ENCODE peak calls at places on chromosomes 1 and 21, in eight cellular contexts. One of them, this sample, is unnamed.

GRCh38 chr1:170290226-170290625 is 144.5 kb downstream of the NTMT2 start:
- DNase-seq in heart right ventricle: no peak
- DNase-seq in colonic mucosa: no peak
- DNase-seq in tibial nerve: no peak
- DNase-seq in transverse colon: no peak
- DNase-seq in small intestine: no peak
- DNase-seq in left ventricle myocardium inferior: no peak
- DNase-seq in CD8-positive, alpha-beta T cell: no peak
- DNase-seq in this sample: no peak

GRCh38 chr21:28943631-28944030 is 49.0 kb downstream of the LTN1 start:
- DNase-seq in heart right ventricle: no peak
- DNase-seq in colonic mucosa: no peak
- DNase-seq in tibial nerve: no peak
- DNase-seq in transverse colon: no peak
- DNase-seq in small intestine: no peak
- DNase-seq in left ventricle myocardium inferior: no peak
- DNase-seq in CD8-positive, alpha-beta T cell: no peak
- DNase-seq in this sample: no peak

GRCh38 chr1:208684192-208684591 is 440.0 kb upstream of the PLXNA2 start:
- DNase-seq in heart right ventricle: no peak
- DNase-seq in colonic mucosa: no peak
- DNase-seq in tibial nerve: no peak
- DNase-seq in transverse colon: no peak
- DNase-seq in small intestine: no peak
- DNase-seq in left ventricle myocardium inferior: no peak
- DNase-seq in CD8-positive, alpha-beta T cell: no peak
- DNase-seq in this sample: no peak

GRCh38 chr1:26349196-26349885 is 4.6 kb downstream of the CRYBG2 start:
- DNase-seq in heart right ventricle: no peak
- DNase-seq in colonic mucosa: no peak
- DNase-seq in tibial nerve: no peak
- DNase-seq in transverse colon: no peak
- DNase-seq in small intestine: no peak
- DNase-seq in left ventricle myocardium inferior: no peak
- DNase-seq in CD8-positive, alpha-beta T cell: no peak
- DNase-seq in this sample: no peak

GRCh38 chr21:29311802-29312201 is 13.1 kb downstream of the BACH1 start:
- DNase-seq in heart right ventricle: no peak
- DNase-seq in colonic mucosa: no peak
- DNase-seq in tibial nerve: no peak
- DNase-seq in transverse colon: no peak
- DNase-seq in small intestine: no peak
- DNase-seq in left ventricle myocardium inferior: no peak
- DNase-seq in CD8-positive, alpha-beta T cell: no peak
- DNase-seq in this sample: no peak

GRCh38 chr1:116112388-116113140 is 1.4 kb downstream of the MAB21L3 start:
- DNase-seq in heart right ventricle: no peak
- DNase-seq in colonic mucosa: no peak
- DNase-seq in tibial nerve: no peak
- DNase-seq in transverse colon: no peak
- DNase-seq in small intestine: no peak
- DNase-seq in left ventricle myocardium inferior: no peak
- DNase-seq in CD8-positive, alpha-beta T cell: no peak
- DNase-seq in this sample: no peak

GRCh38 chr1:198212675-198213074 is 55.9 kb downstream of the NEK7 start:
- DNase-seq in heart right ventricle: no peak
- DNase-seq in colonic mucosa: no peak
- DNase-seq in tibial nerve: no peak
- DNase-seq in transverse colon: no peak
- DNase-seq in small intestine: no peak
- DNase-seq in left ventricle myocardium inferior: no peak
- DNase-seq in CD8-positive, alpha-beta T cell: no peak
- DNase-seq in this sample: no peak

GRCh38 chr1:70264875-70265274 is 43.7 kb downstream of the SRSF11 start:
- DNase-seq in heart right ventricle: peak; percentile 19
- DNase-seq in colonic mucosa: no peak
- DNase-seq in tibial nerve: no peak
- DNase-seq in transverse colon: no peak
- DNase-seq in small intestine: no peak
- DNase-seq in left ventricle myocardium inferior: no peak
- DNase-seq in CD8-positive, alpha-beta T cell: no peak
- DNase-seq in this sample: no peak

GRCh38 chr1:41713557-41714327 is 205.0 kb downstream of the HIVEP3 start:
- DNase-seq in heart right ventricle: no peak
- DNase-seq in colonic mucosa: no peak
- DNase-seq in tibial nerve: no peak
- DNase-seq in transverse colon: no peak
- DNase-seq in small intestine: no peak
- DNase-seq in left ventricle myocardium inferior: no peak
- DNase-seq in CD8-positive, alpha-beta T cell: no peak
- DNase-seq in this sample: no peak

GRCh38 chr1:39407496-39407888 is 83.9 kb upstream of the BMP8A start:
- DNase-seq in heart right ventricle: no peak
- DNase-seq in colonic mucosa: no peak
- DNase-seq in tibial nerve: no peak
- DNase-seq in transverse colon: no peak
- DNase-seq in small intestine: no peak
- DNase-seq in left ventricle myocardium inferior: no peak
- DNase-seq in CD8-positive, alpha-beta T cell: no peak
- DNase-seq in this sample: no peak

GRCh38 chr1:156115514-156116374 is 1.2 kb downstream of the LMNA start:
- DNase-seq in heart right ventricle: peak; percentile 70
- DNase-seq in colonic mucosa: peak; percentile 79
- DNase-seq in tibial nerve: peak; percentile 68
- DNase-seq in transverse colon: peak; percentile 76
- DNase-seq in small intestine: peak; percentile 79
- DNase-seq in left ventricle myocardium inferior: peak; percentile 64
- DNase-seq in CD8-positive, alpha-beta T cell: no peak
- DNase-seq in this sample: peak; percentile 67

GRCh38 chr1:60863131-60863530 is 219.2 kb upstream of the NFIA start:
- DNase-seq in heart right ventricle: no peak
- DNase-seq in colonic mucosa: no peak
- DNase-seq in tibial nerve: no peak
- DNase-seq in transverse colon: no peak
- DNase-seq in small intestine: no peak
- DNase-seq in left ventricle myocardium inferior: no peak
- DNase-seq in CD8-positive, alpha-beta T cell: no peak
- DNase-seq in this sample: no peak

GRCh38 chr1:37034301-37035013 is at the start of gene GRIK3:
- DNase-seq in heart right ventricle: no peak
- DNase-seq in colonic mucosa: no peak
- DNase-seq in tibial nerve: no peak
- DNase-seq in transverse colon: no peak
- DNase-seq in small intestine: no peak
- DNase-seq in left ventricle myocardium inferior: no peak
- DNase-seq in CD8-positive, alpha-beta T cell: no peak
- DNase-seq in this sample: no peak

GRCh38 chr1:34994878-34995277 is 9.7 kb upstream of the TMEM35B start:
- DNase-seq in heart right ventricle: no peak
- DNase-seq in colonic mucosa: no peak
- DNase-seq in tibial nerve: no peak
- DNase-seq in transverse colon: no peak
- DNase-seq in small intestine: no peak
- DNase-seq in left ventricle myocardium inferior: no peak
- DNase-seq in CD8-positive, alpha-beta T cell: no peak
- DNase-seq in this sample: no peak

GRCh38 chr1:96238426-96238825 is 483.2 kb upstream of the PTBP2 start:
- DNase-seq in heart right ventricle: no peak
- DNase-seq in colonic mucosa: no peak
- DNase-seq in tibial nerve: no peak
- DNase-seq in transverse colon: no peak
- DNase-seq in small intestine: no peak
- DNase-seq in left ventricle myocardium inferior: no peak
- DNase-seq in CD8-positive, alpha-beta T cell: no peak
- DNase-seq in this sample: no peak

GRCh38 chr21:45839274-45839673 is 142.3 kb upstream of the COL6A1 start:
- DNase-seq in heart right ventricle: no peak
- DNase-seq in colonic mucosa: no peak
- DNase-seq in tibial nerve: no peak
- DNase-seq in transverse colon: no peak
- DNase-seq in small intestine: no peak
- DNase-seq in left ventricle myocardium inferior: no peak
- DNase-seq in CD8-positive, alpha-beta T cell: no peak
- DNase-seq in this sample: no peak

GRCh38 chr21:45836694-45837670 is 144.6 kb upstream of the COL6A1 start:
- DNase-seq in heart right ventricle: no peak
- DNase-seq in colonic mucosa: no peak
- DNase-seq in tibial nerve: no peak
- DNase-seq in transverse colon: no peak
- DNase-seq in small intestine: no peak
- DNase-seq in left ventricle myocardium inferior: no peak
- DNase-seq in CD8-positive, alpha-beta T cell: no peak
- DNase-seq in this sample: no peak

GRCh38 chr21:45837936-45838335 is 143.6 kb upstream of the COL6A1 start:
- DNase-seq in heart right ventricle: no peak
- DNase-seq in colonic mucosa: no peak
- DNase-seq in tibial nerve: no peak
- DNase-seq in transverse colon: no peak
- DNase-seq in small intestine: no peak
- DNase-seq in left ventricle myocardium inferior: no peak
- DNase-seq in CD8-positive, alpha-beta T cell: no peak
- DNase-seq in this sample: no peak

GRCh38 chr21:45836268-45836655 is 145.3 kb upstream of the COL6A1 start:
- DNase-seq in heart right ventricle: no peak
- DNase-seq in colonic mucosa: no peak
- DNase-seq in tibial nerve: no peak
- DNase-seq in transverse colon: no peak
- DNase-seq in small intestine: no peak
- DNase-seq in left ventricle myocardium inferior: no peak
- DNase-seq in CD8-positive, alpha-beta T cell: no peak
- DNase-seq in this sample: no peak

DNA sequence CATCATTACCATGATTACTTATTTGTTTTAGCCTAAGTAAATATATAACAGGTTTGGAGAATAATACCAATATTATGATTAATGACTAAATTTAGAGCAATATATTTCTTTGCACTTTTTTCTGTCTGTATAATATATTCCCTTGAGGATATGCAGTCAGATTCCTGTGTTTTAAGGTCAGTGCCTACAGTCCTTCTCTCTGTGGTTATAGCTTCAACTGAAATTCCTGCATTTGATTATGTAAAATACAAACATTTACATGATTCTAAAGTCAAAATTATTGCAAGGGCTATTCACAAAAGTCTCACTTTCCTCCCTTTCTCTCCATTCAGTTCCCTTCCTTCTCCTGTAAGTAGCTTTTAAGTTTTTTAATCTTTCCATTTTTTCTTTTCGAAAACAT is 142.9 kb upstream of the COL6A1 start:
- DNase-seq in heart right ventricle: no peak
- DNase-seq in colonic mucosa: no peak
- DNase-seq in tibial nerve: no peak
- DNase-seq in transverse colon: no peak
- DNase-seq in small intestine: no peak
- DNase-seq in left ventricle myocardium inferior: no peak
- DNase-seq in CD8-positive, alpha-beta T cell: no peak
- DNase-seq in this sample: no peak
- H3K27me3 ChIP-seq in heart right ventricle: no peaks in the 10 kb centered on the region
- H3K27me3 ChIP-seq in colonic mucosa: no peaks in the 10 kb centered on the region
- H3K27me3 ChIP-seq in tibial nerve: no peaks in the 10 kb centered on the region
- H3K27me3 ChIP-seq in transverse colon: no peaks in the 10 kb centered on the region
- H3K27me3 ChIP-seq in small intestine: no peaks in the 10 kb centered on the region
- H3K27me3 ChIP-seq in left ventricle myocardium inferior: no peaks in the 10 kb centered on the region
- H3K27me3 ChIP-seq in CD8-positive, alpha-beta T cell: no peaks in the 10 kb centered on the region
- H3K27me3 ChIP-seq in this sample: no peaks in the 10 kb centered on the region

DNA sequence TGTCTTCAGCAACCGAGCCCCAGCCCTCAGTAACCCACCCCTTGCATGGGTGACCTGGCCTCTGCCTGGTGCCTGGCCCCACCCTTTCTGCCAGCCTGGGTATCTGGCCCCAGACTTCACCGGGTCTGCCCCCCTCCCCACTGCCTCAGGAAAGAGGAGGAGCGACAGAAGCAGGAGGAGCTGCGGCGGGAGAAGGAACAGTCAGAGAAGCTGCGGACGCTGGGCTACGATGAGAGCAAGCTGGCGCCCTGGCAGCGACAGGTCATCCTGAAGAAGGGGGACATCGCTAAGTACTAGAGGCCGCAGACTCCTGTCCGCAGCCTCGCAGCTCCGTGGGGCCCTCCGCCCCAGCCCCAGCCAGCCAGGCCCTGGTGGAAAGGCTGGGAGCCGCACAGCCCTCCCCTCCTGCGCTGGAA is 6.1 kb downstream of the TNFRSF25 start:
- DNase-seq in heart right ventricle: no peak
- DNase-seq in colonic mucosa: peak; percentile 18
- DNase-seq in tibial nerve: no peak
- DNase-seq in transverse colon: no peak
- DNase-seq in small intestine: no peak
- DNase-seq in left ventricle myocardium inferior: no peak
- DNase-seq in CD8-positive, alpha-beta T cell: peak; percentile 76
- DNase-seq in this sample: no peak
- H3K4me3 ChIP-seq in heart right ventricle: peak overlapping the region; percentile 12
- H3K4me3 ChIP-seq in colonic mucosa: peak overlapping the region; percentile 14
- H3K4me3 ChIP-seq in tibial nerve: peak overlapping the region; percentile 40
- H3K4me3 ChIP-seq in transverse colon: no peak overlapping the region
- H3K4me3 ChIP-seq in small intestine: no peak overlapping the region
- H3K4me3 ChIP-seq in left ventricle myocardium inferior: peak overlapping the region; percentile 54
- H3K4me3 ChIP-seq in CD8-positive, alpha-beta T cell: peak overlapping the region; percentile 60
- H3K4me3 ChIP-seq in this sample: no peak overlapping the region

GRCh38 chr1:3049164-3049563 is 19.8 kb upstream of the PRDM16 start:
- DNase-seq in heart right ventricle: no peak
- DNase-seq in colonic mucosa: no peak
- DNase-seq in tibial nerve: no peak
- DNase-seq in transverse colon: no peak
- DNase-seq in small intestine: no peak
- DNase-seq in left ventricle myocardium inferior: no peak
- DNase-seq in CD8-positive, alpha-beta T cell: no peak
- DNase-seq in this sample: peak; percentile 67
- H3K27me3 ChIP-seq in heart right ventricle: peaks cover 40% of the 10 kb centered on the region
- H3K27me3 ChIP-seq in colonic mucosa: no peaks in the 10 kb centered on the region
- H3K27me3 ChIP-seq in tibial nerve: no peaks in the 10 kb centered on the region
- H3K27me3 ChIP-seq in transverse colon: peaks cover 42% of the 10 kb centered on the region
- H3K27me3 ChIP-seq in small intestine: no peaks in the 10 kb centered on the region
- H3K27me3 ChIP-seq in left ventricle myocardium inferior: peaks cover 53% of the 10 kb centered on the region
- H3K27me3 ChIP-seq in CD8-positive, alpha-beta T cell: no peaks in the 10 kb centered on the region
- H3K27me3 ChIP-seq in this sample: peaks cover 26% of the 10 kb centered on the region

GRCh38 chr1:210234254-210234747 is 1.7 kb downstream of the SERTAD4 start:
- DNase-seq in heart right ventricle: no peak
- DNase-seq in colonic mucosa: no peak
- DNase-seq in tibial nerve: no peak
- DNase-seq in transverse colon: no peak
- DNase-seq in small intestine: no peak
- DNase-seq in left ventricle myocardium inferior: no peak
- DNase-seq in CD8-positive, alpha-beta T cell: no peak
- DNase-seq in this sample: no peak

GRCh38 chr1:210232524-210233215 is at the start of gene SERTAD4:
- DNase-seq in heart right ventricle: no peak
- DNase-seq in colonic mucosa: peak; percentile 54
- DNase-seq in tibial nerve: peak; percentile 11
- DNase-seq in transverse colon: peak; percentile 58
- DNase-seq in small intestine: peak; percentile 35
- DNase-seq in left ventricle myocardium inferior: peak; percentile 38
- DNase-seq in CD8-positive, alpha-beta T cell: no peak
- DNase-seq in this sample: peak; percentile 79

GRCh38 chr1:210231846-210232523 is 611 bp upstream of the SERTAD4 start:
- DNase-seq in heart right ventricle: peak; percentile 48
- DNase-seq in colonic mucosa: no peak
- DNase-seq in tibial nerve: no peak
- DNase-seq in transverse colon: no peak
- DNase-seq in small intestine: peak; percentile 23
- DNase-seq in left ventricle myocardium inferior: peak; percentile 57
- DNase-seq in CD8-positive, alpha-beta T cell: no peak
- DNase-seq in this sample: no peak

GRCh38 chr1:210233495-210234253 is 1.1 kb downstream of the SERTAD4 start:
- DNase-seq in heart right ventricle: no peak
- DNase-seq in colonic mucosa: peak; percentile 67
- DNase-seq in tibial nerve: no peak
- DNase-seq in transverse colon: peak; percentile 54
- DNase-seq in small intestine: peak; percentile 23
- DNase-seq in left ventricle myocardium inferior: peak; percentile 37
- DNase-seq in CD8-positive, alpha-beta T cell: no peak
- DNase-seq in this sample: peak; percentile 88

GRCh38 chr1:210233216-210233494 is 559 bp downstream of the SERTAD4 start:
- DNase-seq in heart right ventricle: no peak
- DNase-seq in colonic mucosa: peak; percentile 39
- DNase-seq in tibial nerve: no peak
- DNase-seq in transverse colon: no peak
- DNase-seq in small intestine: no peak
- DNase-seq in left ventricle myocardium inferior: no peak
- DNase-seq in CD8-positive, alpha-beta T cell: no peak
- DNase-seq in this sample: no peak
- H3K4me3 ChIP-seq in heart right ventricle: peak overlapping the region; percentile 51
- H3K4me3 ChIP-seq in colonic mucosa: peak overlapping the region; percentile 51
- H3K4me3 ChIP-seq in tibial nerve: peak overlapping the region; percentile 76
- H3K4me3 ChIP-seq in transverse colon: peak overlapping the region; percentile 57
- H3K4me3 ChIP-seq in small intestine: peak overlapping the region; percentile 48
- H3K4me3 ChIP-seq in left ventricle myocardium inferior: peak overlapping the region; percentile 82
- H3K4me3 ChIP-seq in CD8-positive, alpha-beta T cell: no peak overlapping the region
- H3K4me3 ChIP-seq in this sample: peak overlapping the region; percentile 49

This sample was measured in left lung.